ENCODE peak calls at places on chromosomes 16 and 17, in eight cellular contexts. N is tibial nerve, H is stomach, I is transverse colon, W is heart left ventricle, V is body of pancreas, M is uterus, U is ovary. E is an unnamed sample.

GRCh38 chr16:54519161-54519685 is 232.6 kb upstream of the IRX3 start:
- DNase-seq in U (no peak), I (no peak), N (no peak), M (no peak), H (no peak), V (no peak), W (no peak), E (no peak)

GRCh38 chr16:84315422-84315821 is 20.7 kb downstream of the WFDC1 start:
- DNase-seq in U (no peak), N (no peak), H (no peak), W (no peak), M (no peak), V (no peak), I (no peak), E (no peak)

GRCh38 chr17:61770752-61771533 is 92.4 kb downstream of the BRIP1 start:
- DNase-seq in M (no peak), V (no peak), H (no peak), U (no peak), W (no peak), N (no peak), I (no peak), E (no peak)

GRCh38 chr17:48840441-48840840 is 9.6 kb downstream of the CALCOCO2 start:
- DNase-seq in W (no peak), N (no peak), U (no peak), I (no peak), V (no peak), H (no peak), M (no peak), E (no peak)

GRCh38 chr17:39595294-39595693 is 12.4 kb downstream of the NEUROD2 start:
- DNase-seq in M (no peak), W (no peak), I (no peak), H (no peak), U (no peak), N (no peak), V (no peak), E (no peak)

GRCh38 chr17:50634123-50634914 is at the start of gene ABCC3:
- DNase-seq in V (peak), U (peak), N (no peak), I (peak), W (no peak), H (peak), M (no peak), E (peak)

GRCh38 chr16:75248142-75248535 is 3.3 kb downstream of the BCAR1 start:
- DNase-seq in H (peak), I (peak), M (no peak), N (no peak), V (peak), U (no peak), W (no peak), E (no peak)

GRCh38 chr16:88561485-88562369 is 8.5 kb upstream of the ZC3H18 start:
- DNase-seq in V (peak), U (peak), N (no peak), M (peak), H (peak), W (no peak), I (peak), E (peak)

GRCh38 chr17:47733047-47733413 is at the start of gene TBX21:
- DNase-seq in N (peak), I (peak), H (peak), M (peak), U (no peak), V (peak), W (peak), E (peak)

GRCh38 chr16:67229906-67230808 is 3.2 kb downstream of the TMEM208 start:
- DNase-seq in W (peak), U (no peak), N (no peak), H (no peak), M (no peak), I (no peak), V (no peak), E (no peak)
- TF ChIP-seq POLR2A in W (no peak), U (no peak), N (no peak), H (no peak), M (no peak), I (no peak), V (no peak), E (no peak)

DNA sequence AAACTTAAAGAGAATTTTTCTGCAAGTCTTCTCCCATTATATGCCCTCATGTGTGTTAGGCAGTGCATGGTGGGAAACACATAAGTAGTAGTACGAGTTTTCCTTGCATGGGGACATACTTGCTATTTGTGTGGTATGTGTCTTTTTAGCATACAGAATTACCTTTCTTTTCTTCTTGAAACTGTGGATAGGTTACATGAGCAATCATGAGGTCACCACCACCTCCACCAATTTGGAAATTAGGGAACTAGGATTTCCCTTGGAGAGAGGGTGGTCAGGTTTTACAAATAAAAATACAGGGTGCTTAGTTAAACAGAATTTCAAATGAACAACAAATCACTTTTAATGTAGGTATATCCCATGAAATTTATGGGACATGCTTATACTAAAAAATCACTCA is 16.3 kb upstream of the AMZ2 start:
- DNase-seq in V (no peak), N (no peak), W (no peak), I (no peak), U (no peak), M (no peak), H (no peak), E (no peak)
- TF ChIP-seq POLR2A in V (no peak), N (no peak), W (no peak), I (no peak), U (no peak), M (no peak), H (no peak), E (no peak)

DNA sequence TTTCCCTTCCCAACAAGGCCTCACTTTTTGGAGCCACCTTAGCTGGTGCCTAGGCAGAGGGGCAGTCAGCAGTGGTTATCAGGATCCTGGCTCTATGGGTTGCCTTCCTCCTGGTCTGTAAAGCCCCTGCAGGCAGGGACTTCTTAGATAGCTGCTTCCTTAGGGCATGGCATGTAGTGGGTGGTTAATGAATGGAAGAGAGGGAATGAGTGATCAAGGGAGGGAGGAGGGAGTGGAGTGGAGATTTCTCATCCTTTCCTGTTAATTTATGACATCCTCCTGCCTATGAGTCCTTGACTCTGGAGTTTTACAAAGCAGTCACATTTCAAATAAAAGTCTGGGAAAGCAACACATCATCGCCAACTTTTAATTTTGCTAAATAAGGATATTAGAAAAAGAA is 40.7 kb downstream of the SNX20 start:
- DNase-seq in V (no peak), I (no peak), W (no peak), N (no peak), M (no peak), U (no peak), H (no peak), E (no peak)
- TF ChIP-seq POLR2A in V (no peak), I (no peak), W (no peak), N (no peak), M (no peak), U (no peak), H (no peak), E (no peak)

GRCh38 chr16:30139895-30140481 is 17.0 kb upstream of the MAPK3 start:
- DNase-seq in V (no peak), N (no peak), I (no peak), U (no peak), H (no peak), W (no peak), M (no peak), E (no peak)
- TF ChIP-seq POLR2A in V (no peak), N (no peak), I (no peak), U (no peak), H (no peak), W (no peak), M (no peak), E (no peak)

GRCh38 chr17:76273435-76273921 is 8.3 kb downstream of the UBALD2 start:
- DNase-seq in H (no peak), N (no peak), W (no peak), V (no peak), I (no peak), M (no peak), U (no peak), E (no peak)

GRCh38 chr17:76270127-76270592 is 5.0 kb downstream of the UBALD2 start:
- DNase-seq in M (no peak), N (no peak), V (no peak), U (no peak), H (no peak), W (no peak), I (no peak), E (no peak)

GRCh38 chr17:76270770-76271668 is 5.9 kb downstream of the UBALD2 start:
- DNase-seq in I (no peak), M (no peak), W (no peak), N (no peak), V (no peak), H (no peak), U (no peak), E (no peak)

GRCh38 chr17:76272541-76273434 is 7.6 kb downstream of the UBALD2 start:
- DNase-seq in W (peak), I (no peak), M (no peak), H (no peak), N (no peak), U (no peak), V (no peak), E (peak)

DNA sequence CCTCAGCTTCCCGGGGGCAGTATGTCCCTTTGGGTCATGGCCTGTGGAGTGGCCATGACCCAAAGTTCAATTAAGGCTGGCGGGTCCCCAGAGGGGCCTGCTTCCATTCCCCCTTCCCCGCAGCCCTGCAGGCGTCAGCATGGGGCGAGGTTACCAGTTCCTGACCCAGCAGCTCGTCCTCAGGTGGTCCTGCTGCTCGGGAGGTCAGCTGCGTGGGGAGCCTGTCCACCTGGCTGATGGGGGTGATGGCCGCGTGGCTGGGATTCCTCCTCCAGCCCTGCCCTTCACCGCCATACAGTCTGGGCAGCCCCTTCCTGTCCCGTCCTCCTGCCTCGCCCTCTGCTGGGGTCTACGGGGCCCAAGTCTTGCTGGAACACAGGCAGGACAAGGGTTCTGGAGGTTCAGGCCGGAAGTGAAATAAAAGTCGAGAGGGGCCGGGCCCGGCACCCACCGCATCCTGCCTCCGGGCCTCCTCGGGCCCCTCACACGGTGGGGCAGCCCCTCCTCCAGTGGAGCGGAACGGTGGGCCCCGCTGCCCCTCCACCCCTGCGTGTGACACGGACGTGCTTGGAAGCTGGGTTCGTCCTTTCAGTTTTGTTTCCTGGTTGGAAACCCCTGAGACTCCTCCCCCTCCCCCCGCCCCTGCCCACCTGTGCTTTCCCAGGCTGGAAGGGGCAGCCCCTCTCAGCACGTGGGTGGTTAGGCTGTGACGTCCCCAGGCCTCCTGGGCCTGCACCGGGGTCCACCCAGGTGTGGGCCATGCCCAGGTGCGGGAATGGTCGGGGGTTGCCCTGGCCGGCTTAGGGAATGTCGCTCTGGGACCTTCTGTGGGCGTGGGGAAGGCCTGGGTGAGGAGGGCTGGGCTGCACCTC is 6.8 kb downstream of the UBALD2 start:
- DNase-seq in N (no peak), H (peak), V (peak), U (peak), M (no peak), I (peak), W (peak), E (peak)
- TF ChIP-seq POLR2A in N (no peak), H (no peak), V (peak), U (no peak), M (no peak), I (peak), W (no peak), E (no peak)

GRCh38 chr16:22077700-22078313 is 14.5 kb upstream of the VWA3A start:
- DNase-seq in V (peak), M (peak), W (peak), I (peak), U (peak), N (peak), H (peak), E (peak)
- TF ChIP-seq POLR2A in V (no peak), M (no peak), W (no peak), I (no peak), U (no peak), N (no peak), H (no peak), E (no peak)

DNA sequence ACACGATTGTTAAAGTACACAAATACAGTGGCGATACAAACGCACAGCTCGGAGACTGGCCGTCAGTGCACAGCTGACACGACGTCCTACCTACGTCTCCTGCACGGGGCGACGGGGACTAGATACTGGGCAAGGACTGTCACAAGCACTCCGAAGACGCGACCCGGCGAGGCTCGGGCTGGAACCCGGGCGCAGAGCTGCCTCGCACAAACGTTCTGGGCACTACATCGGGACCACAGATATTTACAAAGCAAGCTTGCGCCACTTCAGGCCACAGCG is 13.8 kb downstream of the SLC16A3 start:
- DNase-seq in U (no peak), W (no peak), V (no peak), N (no peak), I (no peak), H (no peak), M (no peak), E (no peak)
- TF ChIP-seq POLR2A in U (no peak), W (no peak), V (no peak), N (no peak), I (no peak), H (no peak), M (no peak), E (no peak)

GRCh38 chr16:27217256-27217655 is 13.9 kb downstream of the KDM8 start:
- DNase-seq in H (no peak), V (no peak), W (no peak), U (no peak), I (no peak), M (no peak), N (no peak), E (no peak)
- TF ChIP-seq POLR2A in H (no peak), V (no peak), W (no peak), U (no peak), I (no peak), M (peak), N (no peak), E (no peak)